ENCODE peak calls at places on chromosomes 16 and 17, in eight cellular contexts. B, J, O, N, A, H, F and U are unnamed samples.

GRCh38 chr16:29022196-29022595 is 37.3 kb downstream of the LAT start:
- DNase-seq in B (no peak), J (no peak), O (no peak), N (no peak), A (no peak), H (no peak), F (no peak), U (no peak)

GRCh38 chr16:66070140-66070887 is 296.2 kb upstream of the CDH5 start:
- DNase-seq in B (peak), J (peak), O (no peak), N (no peak), A (no peak), H (peak), F (no peak), U (no peak)

GRCh38 chr17:80108321-80108971 is 7.1 kb downstream of the GAA start:
- DNase-seq in B (no peak), J (peak), O (no peak), N (no peak), A (no peak), H (no peak), F (no peak), U (no peak)

GRCh38 chr17:39208893-39209292 is 8.8 kb downstream of the RPL19 start:
- DNase-seq in B (no peak), J (no peak), O (peak), N (peak), A (no peak), H (no peak), F (no peak), U (no peak)

GRCh38 chr16:1913327-1914083 is 4.7 kb downstream of the HS3ST6 start:
- DNase-seq in B (no peak), J (no peak), O (peak), N (peak), A (no peak), H (no peak), F (no peak), U (no peak)

GRCh38 chr17:73133911-73134649 is 30.7 kb upstream of the SSTR2 start:
- DNase-seq in B (no peak), J (no peak), O (no peak), N (no peak), A (no peak), H (no peak), F (no peak), U (no peak)

GRCh38 chr17:48560452-48560817 is 15.5 kb upstream of the HOXB2 start:
- DNase-seq in B (no peak), J (no peak), O (no peak), N (no peak), A (no peak), H (no peak), F (no peak), U (no peak)

GRCh38 chr16:84357191-84357651 is 11.1 kb upstream of the ATP2C2 start:
- DNase-seq in B (peak), J (no peak), O (no peak), N (no peak), A (no peak), H (peak), F (no peak), U (no peak)

GRCh38 chr17:73118876-73119485 is 26.5 kb upstream of the SLC39A11 start:
- DNase-seq in B (no peak), J (no peak), O (no peak), N (no peak), A (no peak), H (no peak), F (no peak), U (no peak)

GRCh38 chr17:50872710-50873424 is 6.7 kb upstream of the TOB1 start:
- DNase-seq in B (peak), J (no peak), O (no peak), N (no peak), A (no peak), H (peak), F (no peak), U (peak)

GRCh38 chr16:20323591-20324117 is 3.7 kb downstream of the GP2 start:
- DNase-seq in B (no peak), J (no peak), O (no peak), N (no peak), A (no peak), H (no peak), F (no peak), U (no peak)

GRCh38 chr17:41439375-41439774 is 1.4 kb downstream of the KRT38 start:
- DNase-seq in B (no peak), J (no peak), O (no peak), N (no peak), A (no peak), H (no peak), F (no peak), U (no peak)

GRCh38 chr17:48757524-48757961 is 29.0 kb upstream of the HOXB13 start:
- DNase-seq in B (no peak), J (no peak), O (no peak), N (no peak), A (no peak), H (no peak), F (no peak), U (no peak)

GRCh38 chr16:4327782-4328579 is 12.1 kb downstream of the GLIS2 start:
- DNase-seq in B (peak), J (peak), O (peak), N (peak), A (peak), H (peak), F (no peak), U (no peak)

GRCh38 chr16:57235128-57236092 is 9.6 kb upstream of the ARL2BP start:
- DNase-seq in B (peak), J (no peak), O (no peak), N (no peak), A (no peak), H (peak), F (no peak), U (no peak)

GRCh38 chr16:28324887-28325279 is 32.6 kb downstream of the SBK1 start:
- DNase-seq in B (no peak), J (no peak), O (no peak), N (no peak), A (no peak), H (no peak), F (no peak), U (no peak)

GRCh38 chr17:37220609-37220953 is 155.2 kb upstream of the C17orf78 start:
- DNase-seq in B (peak), J (no peak), O (peak), N (peak), A (peak), H (peak), F (no peak), U (no peak)

GRCh38 chr17:79573196-79573929 is 37.5 kb downstream of the RBFOX3 start:
- DNase-seq in B (peak), J (no peak), O (no peak), N (no peak), A (no peak), H (no peak), F (no peak), U (no peak)

GRCh38 chr17:48576479-48577309 is 1.5 kb downstream of the HOXB4 start:
- DNase-seq in B (no peak), J (no peak), O (peak), N (no peak), A (no peak), H (peak), F (no peak), U (no peak)

GRCh38 chr17:31857920-31858646 is 961 bp downstream of the COPRS start:
- DNase-seq in B (no peak), J (no peak), O (no peak), N (no peak), A (no peak), H (peak), F (no peak), U (no peak)

GRCh38 chr17:27466748-27467375 is 10.6 kb downstream of the KSR1 start:
- DNase-seq in B (no peak), J (no peak), O (no peak), N (peak), A (peak), H (no peak), F (no peak), U (no peak)

GRCh38 chr17:18039535-18040286 is 503 bp downstream of the GID4 start:
- DNase-seq in B (no peak), J (peak), O (peak), N (peak), A (no peak), H (no peak), F (no peak), U (no peak)

GRCh38 chr16:71360378-71360777 is 1.9 kb downstream of the CALB2 start:
- DNase-seq in B (peak), J (no peak), O (no peak), N (no peak), A (no peak), H (peak), F (no peak), U (no peak)

GRCh38 chr16:19232988-19233387 is 52.5 kb upstream of the CLEC19A start:
- DNase-seq in B (no peak), J (no peak), O (no peak), N (no peak), A (no peak), H (no peak), F (no peak), U (no peak)

GRCh38 chr17:67027031-67027628 is 17.2 kb upstream of the CACNG1 start:
- DNase-seq in B (peak), J (no peak), O (no peak), N (no peak), A (no peak), H (no peak), F (no peak), U (no peak)

GRCh38 chr17:79305831-79306687 is 231.4 kb downstream of the ENGASE start:
- DNase-seq in B (no peak), J (peak), O (peak), N (no peak), A (no peak), H (no peak), F (no peak), U (no peak)

GRCh38 chr16:2371421-2371820 is 30.9 kb upstream of the ABCA3 start:
- DNase-seq in B (no peak), J (no peak), O (no peak), N (no peak), A (no peak), H (no peak), F (no peak), U (no peak)

GRCh38 chr17:67266496-67266895 is 21.5 kb upstream of the HELZ start:
- DNase-seq in B (no peak), J (no peak), O (no peak), N (no peak), A (no peak), H (no peak), F (no peak), U (no peak)

GRCh38 chr16:68644715-68645493 is at the start of gene CDH3:
- DNase-seq in B (no peak), J (peak), O (peak), N (no peak), A (peak), H (no peak), F (no peak), U (peak)

GRCh38 chr17:18319604-18320256 is 4.6 kb downstream of the SMCR8 start:
- DNase-seq in B (peak), J (peak), O (peak), N (no peak), A (no peak), H (peak), F (no peak), U (no peak)

GRCh38 chr17:72308744-72309395 is 188.1 kb downstream of the SOX9 start:
- DNase-seq in B (no peak), J (no peak), O (no peak), N (no peak), A (no peak), H (peak), F (no peak), U (no peak)

GRCh38 chr17:77636835-77637806 is 321.4 kb upstream of the TNRC6C start:
- DNase-seq in B (no peak), J (no peak), O (no peak), N (no peak), A (no peak), H (no peak), F (no peak), U (no peak)

GRCh38 chr16:11174141-11174540 is 81.9 kb downstream of the SOCS1 start:
- DNase-seq in B (no peak), J (no peak), O (no peak), N (no peak), A (no peak), H (no peak), F (no peak), U (no peak)

GRCh38 chr16:72985148-72985882 is 62.6 kb downstream of the ZFHX3 start:
- DNase-seq in B (peak), J (no peak), O (no peak), N (no peak), A (no peak), H (peak), F (no peak), U (no peak)

GRCh38 chr17:43169561-43170139 is 1.4 kb upstream of the NBR1 start:
- DNase-seq in B (no peak), J (peak), O (peak), N (peak), A (peak), H (no peak), F (no peak), U (no peak)

GRCh38 chr16:76268824-76269223 is 8.4 kb upstream of the CNTNAP4 start:
- DNase-seq in B (no peak), J (no peak), O (no peak), N (no peak), A (no peak), H (peak), F (no peak), U (no peak)

DNA sequence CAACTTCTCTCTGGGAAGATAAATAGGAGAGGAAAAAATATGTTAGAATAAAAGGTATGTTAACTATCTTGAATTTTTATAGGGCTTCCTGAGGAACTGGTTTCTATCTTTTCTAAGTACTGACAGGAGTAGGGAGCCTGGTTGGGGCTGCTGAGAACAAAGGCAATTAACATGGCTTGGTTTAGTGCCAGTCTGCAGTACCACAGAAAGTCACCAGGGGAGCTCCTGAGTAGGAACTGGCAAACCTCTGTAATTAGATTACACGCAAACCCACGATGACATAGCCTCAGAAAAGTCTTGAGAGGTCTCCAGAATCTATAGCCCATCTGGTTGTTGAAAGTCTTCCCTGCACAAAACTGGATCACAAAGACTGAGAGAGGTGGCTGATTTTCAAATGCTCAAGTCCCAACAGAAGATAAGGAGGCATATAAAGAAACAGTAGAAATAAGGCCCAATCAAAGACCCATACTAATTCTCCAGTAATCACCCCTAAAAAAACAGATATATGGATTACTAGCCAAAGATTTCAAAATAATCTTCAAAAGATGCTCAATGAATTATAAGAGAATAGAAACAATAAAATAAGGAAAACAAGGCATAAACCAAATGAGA is 11.7 kb upstream of the CNTNAP4 start:
- DNase-seq in B (peak), J (no peak), O (peak), N (peak), A (peak), H (peak), F (no peak), U (no peak)
- TF ChIP-seq CTCF in B (peak), J (no peak), O (peak), N (peak), A (no peak), H (peak), F (no peak), U (peak)

DNA sequence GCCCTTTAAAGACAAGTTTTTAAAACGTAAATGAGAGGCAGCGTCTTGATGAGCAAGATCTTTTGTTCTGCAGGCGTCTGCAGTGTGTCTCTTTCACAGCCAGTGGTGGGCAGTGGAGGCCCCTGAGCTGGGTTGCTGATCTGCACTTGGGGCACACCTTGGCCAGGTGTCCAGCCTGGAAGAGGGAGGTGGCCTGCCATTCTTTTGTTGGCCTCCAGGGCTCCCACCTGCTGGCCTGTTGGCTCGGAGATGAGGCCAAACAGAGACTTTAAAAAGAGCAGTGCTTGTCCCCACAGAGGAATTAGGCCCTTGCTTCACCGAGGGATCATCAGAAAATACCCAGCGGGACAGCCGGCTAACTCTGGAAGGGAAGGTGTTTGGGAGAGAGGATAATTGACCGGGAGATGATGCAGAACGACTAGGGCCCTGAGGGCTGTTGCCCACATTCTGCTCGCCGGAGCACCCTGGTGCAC is 145.9 kb upstream of the PLCG2 start:
- DNase-seq in B (no peak), J (no peak), O (peak), N (no peak), A (no peak), H (no peak), F (no peak), U (no peak)
- TF ChIP-seq CTCF in B (peak), J (no peak), O (peak), N (no peak), A (no peak), H (peak), F (peak), U (peak)

DNA sequence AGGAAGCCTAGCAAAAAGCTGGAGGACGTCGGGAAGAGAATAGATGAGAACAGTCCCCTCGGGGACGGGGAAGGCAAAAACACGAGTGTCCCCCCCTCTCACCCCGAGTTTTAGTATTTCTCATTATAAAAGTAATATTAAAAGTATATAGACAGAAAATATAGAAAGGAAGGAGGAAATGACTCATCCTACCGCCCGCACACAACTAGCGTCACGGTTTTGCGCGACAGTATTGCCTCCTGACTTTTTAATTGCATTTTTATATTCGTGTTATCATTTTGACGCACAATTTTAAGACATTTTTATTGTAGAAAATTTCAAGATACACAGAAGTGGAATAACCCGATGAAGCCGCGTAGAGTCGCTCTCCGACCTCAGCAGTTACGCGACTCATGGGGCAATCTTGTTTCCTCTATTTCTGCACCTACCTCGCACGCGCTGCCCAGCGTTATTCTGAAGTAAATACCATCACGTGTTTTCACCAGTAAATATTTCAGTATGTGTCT is 652 bp upstream of the SLC25A19 start:
- DNase-seq in B (peak), J (peak), O (no peak), N (no peak), A (peak), H (peak), F (no peak), U (no peak)
- TF ChIP-seq CTCF in B (no peak), J (no peak), O (no peak), N (peak), A (peak), H (no peak), F (no peak), U (no peak)

GRCh38 chr17:58631523-58632323 is 60.1 kb downstream of the TEX14 start:
- DNase-seq in B (peak), J (peak), O (peak), N (peak), A (peak), H (peak), F (peak), U (peak)
- TF ChIP-seq CTCF in B (peak), J (peak), O (peak), N (no peak), A (no peak), H (no peak), F (peak), U (peak)

DNA sequence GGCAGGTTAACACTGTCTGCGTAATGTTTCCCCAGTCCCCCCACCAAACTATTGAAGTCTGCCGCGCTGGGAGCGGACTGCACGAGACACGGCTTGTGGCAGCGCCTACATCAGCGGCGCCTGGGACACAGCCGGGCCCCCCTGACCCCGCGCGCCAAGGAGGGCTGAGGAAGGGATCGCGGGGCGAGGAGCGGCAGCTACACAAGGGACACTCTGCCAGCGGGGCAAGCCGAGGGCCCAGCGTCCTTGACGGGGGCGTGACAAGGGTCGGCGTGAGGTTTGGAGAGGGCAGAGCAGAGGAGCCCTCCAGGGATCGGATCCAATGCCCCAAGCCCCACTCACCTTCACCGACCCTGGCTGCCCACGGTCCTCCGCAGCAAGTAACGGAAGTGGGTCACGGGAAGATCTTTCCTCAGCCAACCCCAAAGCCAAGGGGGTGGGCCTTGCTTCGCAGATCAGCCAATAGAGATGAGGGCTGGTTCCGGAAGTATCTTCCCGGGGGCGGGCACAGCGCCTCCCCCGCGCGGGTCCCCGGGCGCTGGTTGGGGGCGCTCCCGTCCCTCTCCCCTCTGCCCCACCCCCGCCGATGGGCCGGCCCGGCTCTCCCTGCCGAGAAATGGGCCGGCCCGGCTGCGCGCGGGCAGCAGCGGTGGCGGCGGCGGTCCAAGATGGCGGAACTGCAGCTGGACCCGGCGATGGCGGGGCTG is at the start of the genes ATP5PD and KCTD2:
- DNase-seq in B (peak), J (peak), O (peak), N (peak), A (peak), H (peak), F (peak), U (peak)
- TF ChIP-seq CTCF in B (no peak), J (peak), O (no peak), N (no peak), A (no peak), H (no peak), F (no peak), U (no peak)